ENCODE peak calls at places on chromosomes 11 and 22, in six cellular contexts. H, F, Z, X, P and A are unnamed samples. For H4K20me1, the result is how much of the 10 kb centered on the place peaks cover.

GRCh38 chr22:43008509-43008908 is 6.4 kb downstream of the PACSIN2 start:
- DNase-seq in H (no peak), F (no peak), Z (no peak), X (no peak), P (no peak), A (no peak)

GRCh38 chr22:21766933-21767462 is 31.4 kb upstream of the YPEL1 start:
- DNase-seq in H (no peak), F (no peak), Z (no peak), X (no peak), P (no peak), A (no peak)

GRCh38 chr11:36130401-36130800 is 158.8 kb downstream of the COMMD9 start:
- DNase-seq in H (peak), F (no peak), Z (no peak), X (no peak), P (no peak), A (peak)

GRCh38 chr11:123478352-123478986 is 48.4 kb downstream of the GRAMD1B start:
- DNase-seq in H (peak), F (peak), Z (peak), X (peak), P (peak), A (peak)

GRCh38 chr11:18243783-18244362 is 4.6 kb downstream of the SAA2 start:
- DNase-seq in H (peak), F (peak), Z (peak), X (peak), P (peak), A (peak)

GRCh38 chr11:117872420-117872961 is 4.0 kb downstream of the FXYD6 start:
- DNase-seq in H (no peak), F (no peak), Z (no peak), X (no peak), P (no peak), A (no peak)

GRCh38 chr11:106281455-106282173 is 204.2 kb downstream of the AASDHPPT start:
- DNase-seq in H (peak), F (no peak), Z (no peak), X (no peak), P (peak), A (peak)

GRCh38 chr11:1761110-1761856 is 2.4 kb downstream of the CTSD start:
- DNase-seq in H (no peak), F (no peak), Z (no peak), X (no peak), P (no peak), A (no peak)

GRCh38 chr11:4665424-4665823 is 21.6 kb downstream of the OR51E1 start:
- DNase-seq in H (no peak), F (no peak), Z (no peak), X (no peak), P (no peak), A (peak)

GRCh38 chr22:22343603-22344276 is 99.2 kb downstream of the VPREB1 start:
- DNase-seq in H (no peak), F (no peak), Z (no peak), X (no peak), P (no peak), A (no peak)

GRCh38 chr11:120863359-120863758 is 160.5 kb upstream of the TBCEL start:
- DNase-seq in H (peak), F (no peak), Z (no peak), X (no peak), P (no peak), A (no peak)

GRCh38 chr11:117823941-117824420 is 563 bp downstream of the FXYD2 start:
- DNase-seq in H (no peak), F (no peak), Z (no peak), X (peak), P (no peak), A (peak)

GRCh38 chr11:6667733-6668374 is 12.2 kb upstream of the DCHS1 start:
- DNase-seq in H (peak), F (no peak), Z (peak), X (peak), P (peak), A (no peak)

GRCh38 chr11:70669871-70670683 is 271.7 kb downstream of the CTTN start:
- DNase-seq in H (no peak), F (peak), Z (no peak), X (no peak), P (no peak), A (no peak)

GRCh38 chr11:111733009-111733408 is 33.2 kb downstream of the PPP2R1B start:
- DNase-seq in H (no peak), F (no peak), Z (no peak), X (peak), P (no peak), A (peak)

GRCh38 chr11:16912607-16913006 is 101.6 kb downstream of the PLEKHA7 start:
- DNase-seq in H (peak), F (no peak), Z (no peak), X (no peak), P (no peak), A (no peak)

GRCh38 chr22:19969141-19969928 is 27.7 kb upstream of the TXNRD2 start:
- DNase-seq in H (no peak), F (no peak), Z (no peak), X (no peak), P (no peak), A (no peak)

GRCh38 chr11:125952973-125953372 is 7.1 kb downstream of the VSIG10L2 start:
- DNase-seq in H (peak), F (peak), Z (no peak), X (no peak), P (no peak), A (peak)

GRCh38 chr11:551596-551995 is 8.9 kb downstream of the LMNTD2 start:
- DNase-seq in H (no peak), F (no peak), Z (no peak), X (no peak), P (no peak), A (no peak)

GRCh38 chr11:114340311-114341131 is 44.3 kb downstream of the NNMT start:
- DNase-seq in H (peak), F (peak), Z (peak), X (peak), P (peak), A (peak)

GRCh38 chr11:16356057-16356750 is at the start of gene SOX6:
- DNase-seq in H (no peak), F (no peak), Z (peak), X (no peak), P (no peak), A (peak)

GRCh38 chr22:47158457-47158856 is 396.0 kb downstream of the TBC1D22A start:
- DNase-seq in H (no peak), F (no peak), Z (no peak), X (no peak), P (no peak), A (no peak)

GRCh38 chr11:63979426-63979825 is 5.0 kb downstream of the COX8A start:
- DNase-seq in H (no peak), F (no peak), Z (no peak), X (no peak), P (no peak), A (no peak)

GRCh38 chr22:33472462-33473344 is 414.5 kb upstream of the SYN3 start:
- DNase-seq in H (no peak), F (no peak), Z (no peak), X (no peak), P (no peak), A (no peak)

GRCh38 chr11:102539567-102539966 is 9.0 kb upstream of the MMP7 start:
- DNase-seq in H (no peak), F (no peak), Z (no peak), X (no peak), P (no peak), A (no peak)

GRCh38 chr11:25527841-25528240 is 804.1 kb upstream of the ANO3 start:
- DNase-seq in H (no peak), F (no peak), Z (no peak), X (no peak), P (no peak), A (no peak)

GRCh38 chr11:69380451-69380901 is 86.5 kb downstream of the MYEOV start:
- DNase-seq in H (no peak), F (peak), Z (no peak), X (no peak), P (no peak), A (no peak)

GRCh38 chr11:3162410-3163240 is 2.5 kb downstream of the OSBPL5 start:
- DNase-seq in H (no peak), F (no peak), Z (no peak), X (no peak), P (no peak), A (no peak)

GRCh38 chr11:35389897-35390462 is 29.4 kb downstream of the SLC1A2 start:
- DNase-seq in H (peak), F (no peak), Z (no peak), X (no peak), P (no peak), A (no peak)

GRCh38 chr22:40405178-40406062 is 35.0 kb downstream of the SGSM3 start:
- DNase-seq in H (no peak), F (no peak), Z (no peak), X (no peak), P (no peak), A (no peak)

GRCh38 chr22:43849731-43850130 is 12.6 kb downstream of the SULT4A1 start:
- DNase-seq in H (no peak), F (no peak), Z (no peak), X (no peak), P (no peak), A (no peak)

GRCh38 chr11:73961321-73961720 is 10.5 kb downstream of the DNAJB13 start:
- DNase-seq in H (peak), F (no peak), Z (no peak), X (no peak), P (no peak), A (no peak)

GRCh38 chr11:62123669-62124185 is at the start of gene INCENP:
- DNase-seq in H (peak), F (peak), Z (peak), X (peak), P (peak), A (peak)

GRCh38 chr11:62127426-62127825 is 3.6 kb downstream of the INCENP start:
- DNase-seq in H (no peak), F (no peak), Z (no peak), X (no peak), P (no peak), A (no peak)

GRCh38 chr11:62124186-62125113 is 639 bp downstream of the INCENP start:
- DNase-seq in H (peak), F (peak), Z (peak), X (peak), P (no peak), A (peak)

GRCh38 chr11:62125316-62125715 is 1.5 kb downstream of the INCENP start:
- DNase-seq in H (peak), F (peak), Z (no peak), X (no peak), P (no peak), A (no peak)

GRCh38 chr11:62125881-62126280 is 2.1 kb downstream of the INCENP start:
- DNase-seq in H (no peak), F (no peak), Z (peak), X (no peak), P (no peak), A (no peak)
- H3K4me3 ChIP-seq in H (peak), F (no peak), Z (peak), X (no peak), P (peak), A (no peak)

DNA sequence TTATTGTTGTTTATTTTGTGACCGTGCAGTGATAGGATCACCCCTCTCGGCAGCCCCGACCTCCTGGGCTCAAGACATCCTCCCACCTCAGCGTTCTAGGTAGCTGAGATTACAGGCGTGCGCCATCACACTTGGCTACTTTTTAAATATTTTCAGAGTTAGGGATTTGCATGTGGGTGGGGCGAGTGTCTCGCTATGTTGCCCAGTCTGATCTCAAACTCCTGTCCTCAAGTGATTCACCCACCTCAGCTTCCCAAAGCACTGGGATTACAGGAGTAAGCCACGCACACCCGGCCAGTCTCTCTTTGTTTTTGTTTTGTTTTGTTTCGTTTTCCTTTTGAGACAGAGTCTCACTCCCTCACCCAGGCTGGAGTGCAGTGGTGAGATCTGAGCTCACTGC is 1.2 kb upstream of the INTS5 start:
- DNase-seq in H (no peak), F (no peak), Z (no peak), X (no peak), P (no peak), A (no peak)
- H2AFZ ChIP-seq in H (no peak), F (peak), Z (no peak), X (peak), P (no peak), A (no peak)

GRCh38 chr22:37231406-37232139 is 12.5 kb downstream of the RAC2 start:
- DNase-seq in H (no peak), F (peak), Z (no peak), X (no peak), P (no peak), A (no peak)
- H4K20me1 ChIP-seq in H (under half), F (under half), Z (under half), X (under half), P (under half), A (under half)

GRCh38 chr11:65887026-65887722 is 1.1 kb downstream of the FIBP start:
- DNase-seq in H (peak), F (no peak), Z (no peak), X (no peak), P (no peak), A (no peak)
- H3K4me3 ChIP-seq in H (peak), F (peak), Z (peak), X (peak), P (peak), A (peak)